ENCODE peak calls at places on chromosomes 12 and 14, in seven cellular contexts. V, I, X, Q, W, Z and M are unnamed samples.
A peak's percentile ranks its signal among the peaks of the same experiment; 100 is the strongest.

GRCh38 chr12:67091204-67091603 is 178.0 kb upstream of the CAND1 start:
- DNase-seq in I (no peak), Z (no peak), Q (no peak), X (no peak), V (no peak), W (no peak), M (no peak)

GRCh38 chr14:22994762-22995275 is 12.5 kb upstream of the AJUBA start:
- DNase-seq in W (peak; percentile 76), I (no peak), X (peak; percentile 56), Z (peak; percentile 42), V (peak; percentile 75), Q (no peak), M (no peak)

GRCh38 chr12:6996040-6996441 is 22.2 kb downstream of the LPCAT3 start:
- DNase-seq in Z (no peak), W (peak; percentile 56), Q (peak; percentile 23), X (peak; percentile 63), I (no peak), V (no peak), M (no peak)

GRCh38 chr14:26286806-26287205 is 311.0 kb downstream of the NOVA1 start:
- DNase-seq in X (no peak), Z (no peak), I (no peak), W (peak; percentile 4), V (no peak), Q (no peak), M (no peak)

GRCh38 chr12:131896080-131896810 is 1.8 kb downstream of the ULK1 start:
- DNase-seq in Z (peak; percentile 87), X (peak; percentile 94), I (no peak), W (peak; percentile 92), Q (peak; percentile 70), V (peak; percentile 42), M (peak; percentile 64)

GRCh38 chr14:33120341-33120740 is 181.7 kb downstream of the NPAS3 start:
- DNase-seq in Q (no peak), V (no peak), W (no peak), Z (no peak), I (no peak), X (peak; percentile 42), M (no peak)

GRCh38 chr14:72443991-72444431 is 449.9 kb downstream of the DPF3 start:
- DNase-seq in Z (no peak), W (no peak), Q (no peak), V (no peak), X (no peak), I (no peak), M (no peak)

GRCh38 chr12:109130297-109130696 is 13.9 kb downstream of the ACACB start:
- DNase-seq in V (no peak), I (no peak), Q (no peak), W (no peak), X (no peak), Z (no peak), M (no peak)

GRCh38 chr12:117533687-117534086 is 172.3 kb upstream of the NOS1 start:
- DNase-seq in W (no peak), X (no peak), I (no peak), Z (no peak), Q (no peak), V (no peak), M (no peak)

GRCh38 chr12:125271850-125272249 is 206.6 kb downstream of the AACS start:
- DNase-seq in V (no peak), W (no peak), Z (no peak), I (no peak), X (no peak), Q (no peak), M (no peak)

GRCh38 chr12:53695148-53696138 is 19.6 kb upstream of the ATP5MC2 start:
- DNase-seq in I (no peak), W (peak; percentile 62), V (no peak), X (peak; percentile 56), Q (peak; percentile 36), Z (peak; percentile 74), M (no peak)

GRCh38 chr14:39266589-39266870 is 32.8 kb downstream of the MIA2 start:
- DNase-seq in X (no peak), Q (no peak), Z (peak; percentile 68), I (no peak), W (no peak), V (no peak), M (no peak)

GRCh38 chr12:114697741-114698565 is 14.0 kb upstream of the TBX3 start:
- DNase-seq in Q (no peak), X (peak; percentile 68), I (no peak), W (peak; percentile 27), V (no peak), Z (no peak), M (no peak)

GRCh38 chr14:96051642-96052540 is 12.7 kb downstream of the C14orf132 start:
- DNase-seq in Q (peak; percentile 12), I (no peak), V (no peak), Z (no peak), X (no peak), W (no peak), M (no peak)

GRCh38 chr12:19692091-19692490 is 252.8 kb downstream of the AEBP2 start:
- DNase-seq in I (no peak), X (no peak), Q (no peak), V (no peak), W (no peak), Z (no peak), M (no peak)

DNA sequence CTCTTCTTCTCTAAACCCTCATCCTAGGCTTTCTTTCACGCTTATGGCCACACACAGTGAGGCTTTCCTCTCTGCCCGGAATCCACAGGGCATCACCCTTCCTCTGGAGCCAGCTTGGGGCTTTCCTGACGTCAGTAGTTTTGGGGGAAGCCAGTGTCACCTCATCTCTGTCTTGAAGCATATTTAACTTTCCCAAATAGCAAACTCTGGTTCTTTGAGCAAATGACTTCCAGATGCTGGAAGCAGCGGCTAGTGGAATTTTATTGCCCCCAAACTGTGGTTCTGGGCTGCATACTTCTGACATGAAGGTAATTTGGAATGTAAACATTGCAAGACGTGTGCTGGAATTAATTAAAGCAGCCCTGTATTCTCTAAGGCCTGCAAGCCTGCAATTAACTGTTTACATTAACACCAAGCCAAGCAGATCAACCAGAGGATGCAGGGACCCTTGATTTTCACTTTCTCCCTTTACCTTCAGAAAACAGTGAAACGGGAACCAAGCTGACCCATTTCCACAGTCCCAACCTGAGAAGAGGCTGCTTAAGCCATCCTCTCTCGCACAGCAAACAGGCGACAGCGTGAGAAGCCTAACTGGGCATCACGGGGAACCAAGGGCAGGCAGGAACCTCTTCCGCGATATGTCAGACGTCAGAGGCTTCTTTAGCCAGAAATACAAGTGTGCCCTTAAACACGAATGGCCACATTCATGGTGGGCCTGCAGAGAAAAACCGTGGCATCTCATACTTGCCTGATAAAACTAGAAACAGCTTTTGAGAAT is 258.4 kb downstream of the CACNA1C start:
- DNase-seq in Z (no peak), I (no peak), X (peak; percentile 67), Q (no peak), V (peak; percentile 93), W (peak; percentile 27), M (no peak)
- TF ChIP-seq CTCF in Z (no peak), I (no peak), X (no peak), Q (no peak), V (no peak), W (no peak), M (no peak)

GRCh38 chr14:68691031-68691864 is 101.6 kb downstream of the ZFP36L1 start:
- DNase-seq in W (no peak), Z (peak; percentile 81), Q (no peak), V (no peak), I (no peak), X (no peak), M (no peak)
- TF ChIP-seq CTCF in W (no peak), Z (no peak), Q (no peak), V (no peak), I (no peak), X (no peak), M (no peak)

DNA sequence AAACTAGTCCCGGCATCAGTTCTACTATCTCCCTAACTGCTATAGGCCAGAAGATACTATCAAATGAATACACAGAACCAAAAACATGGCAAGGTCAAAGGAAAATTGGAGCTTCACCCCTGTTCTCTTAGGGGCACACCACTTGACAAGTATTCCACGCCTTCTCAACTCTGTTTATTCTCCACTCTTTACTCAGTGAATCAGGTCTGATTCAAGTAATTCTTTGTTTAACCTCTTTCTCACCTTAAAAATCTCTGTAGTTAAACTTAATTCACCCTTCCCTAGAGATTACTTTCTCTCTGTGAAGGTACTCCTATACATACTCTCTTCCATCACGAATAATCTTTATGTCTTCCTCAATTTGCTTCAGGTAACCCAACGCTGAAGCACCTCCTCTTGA is 248.9 kb downstream of the MED13L start:
- DNase-seq in Z (no peak), X (no peak), I (no peak), W (no peak), Q (no peak), V (no peak), M (no peak)
- TF ChIP-seq CTCF in Z (no peak), X (no peak), I (no peak), W (no peak), Q (no peak), V (no peak), M (no peak)

GRCh38 chr12:48542300-48542928 is 17.0 kb downstream of the OR8S1 start:
- DNase-seq in Q (peak; percentile 23), W (peak; percentile 53), I (peak; percentile 32), V (peak; percentile 5), Z (peak; percentile 21), X (peak; percentile 27), M (no peak)
- TF ChIP-seq CTCF in Q (peak; percentile 69), W (peak; percentile 77), I (peak; percentile 94), V (peak; percentile 82), Z (peak; percentile 43), X (peak; percentile 74), M (no peak)

GRCh38 chr12:5561057-5561456 is 129.1 kb downstream of the NTF3 start:
- DNase-seq in Q (peak; percentile 27), X (no peak), W (no peak), Z (no peak), I (no peak), V (no peak), M (no peak)
- TF ChIP-seq CTCF in Q (no peak), X (no peak), W (no peak), Z (no peak), I (no peak), V (no peak), M (no peak)

DNA sequence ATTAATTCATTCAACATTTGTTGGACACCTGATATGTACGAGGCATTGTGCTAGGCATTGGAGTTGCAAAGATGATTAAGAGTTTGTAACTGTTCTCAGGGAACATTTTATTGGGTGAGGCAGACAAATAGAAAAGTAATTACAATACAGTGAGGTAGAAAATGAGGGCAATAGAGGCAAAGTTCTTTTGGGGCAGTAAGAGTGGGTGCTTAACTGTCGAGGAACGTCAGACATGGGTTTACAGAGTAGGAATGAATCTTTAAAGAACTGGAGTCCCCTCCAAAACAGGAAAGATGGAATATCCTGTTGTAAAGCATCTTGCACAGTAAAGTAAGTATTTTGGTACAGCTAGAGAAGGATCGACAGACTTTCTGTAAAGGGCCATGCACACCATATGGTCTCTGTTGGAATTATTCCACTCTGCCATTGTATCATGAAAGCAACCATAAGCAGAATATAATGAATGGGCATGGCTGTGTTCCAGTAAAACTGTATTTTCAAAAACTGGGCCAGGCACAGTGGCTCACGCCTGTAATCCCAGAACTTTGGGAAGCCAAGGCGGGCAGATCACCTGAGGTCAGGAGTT is 9.1 kb downstream of the CREBL2 start:
- DNase-seq in Z (no peak), X (no peak), I (no peak), V (no peak), Q (no peak), W (no peak), M (no peak)
- TF ChIP-seq CTCF in Z (no peak), X (no peak), I (no peak), V (no peak), Q (no peak), W (no peak), M (no peak)

GRCh38 chr12:55797550-55797949 is 20.0 kb downstream of the SARNP start:
- DNase-seq in Q (no peak), I (no peak), V (no peak), Z (no peak), W (no peak), X (no peak), M (no peak)

GRCh38 chr12:55795950-55796349 is 21.6 kb downstream of the SARNP start:
- DNase-seq in W (no peak), Z (no peak), X (no peak), I (no peak), Q (no peak), V (no peak), M (no peak)

GRCh38 chr12:55797068-55797467 is 20.5 kb downstream of the SARNP start:
- DNase-seq in W (peak; percentile 74), I (no peak), Z (peak; percentile 31), V (no peak), Q (peak; percentile 26), X (peak; percentile 71), M (no peak)
- TF ChIP-seq CTCF in W (peak; percentile 67), I (peak; percentile 68), Z (peak; percentile 65), V (peak; percentile 56), Q (peak; percentile 44), X (peak; percentile 69), M (no peak)